ENCODE peak calls at places on chromosomes 11 and 22, in ten cellular contexts. S, G, D, W, A, F, Y, L, E and I are unnamed samples.

GRCh38 chr11:131645237-131645636 is 274.8 kb downstream of the NTM start:
- DNase-seq in S (no peak), G (no peak), D (no peak), W (no peak), A (no peak), F (no peak), Y (no peak), L (no peak), E (no peak), I (no peak)

GRCh38 chr22:31250740-31251330 is 38.7 kb downstream of the LIMK2 start:
- DNase-seq in S (no peak), G (no peak), D (no peak), W (no peak), A (no peak), F (no peak), Y (no peak), L (no peak), E (no peak), I (no peak)

GRCh38 chr11:118771481-118772278 is 19.3 kb downstream of the DDX6 start:
- DNase-seq in S (no peak), G (no peak), D (no peak), W (no peak), A (no peak), F (no peak), Y (no peak), L (no peak), E (no peak), I (no peak)

GRCh38 chr11:86251285-86251830 is 6.8 kb downstream of the EED start:
- DNase-seq in S (no peak), G (no peak), D (no peak), W (no peak), A (no peak), F (no peak), Y (no peak), L (no peak), E (peak), I (no peak)

GRCh38 chr22:41092023-41092817 is at the start of gene EP300:
- DNase-seq in S (peak), G (peak), D (peak), W (peak), A (peak), F (peak), Y (peak), L (peak), E (peak), I (peak)

GRCh38 chr22:35203583-35203982 is 53.7 kb upstream of the HMGXB4 start:
- DNase-seq in S (no peak), G (no peak), D (no peak), W (no peak), A (no peak), F (no peak), Y (no peak), L (no peak), E (no peak), I (no peak)

GRCh38 chr11:1298695-1299492 is 10.5 kb downstream of the TOLLIP start:
- DNase-seq in S (no peak), G (no peak), D (peak), W (peak), A (no peak), F (no peak), Y (no peak), L (no peak), E (no peak), I (peak)

GRCh38 chr11:933936-934335 is 8.3 kb downstream of the AP2A2 start:
- DNase-seq in S (no peak), G (no peak), D (no peak), W (no peak), A (no peak), F (no peak), Y (no peak), L (no peak), E (no peak), I (no peak)

GRCh38 chr11:114472661-114473060 is 33.4 kb downstream of the REXO2 start:
- DNase-seq in S (no peak), G (no peak), D (no peak), W (no peak), A (no peak), F (no peak), Y (no peak), L (no peak), E (no peak), I (no peak)